ENCODE peak calls at places on chromosomes 6 and 20, in five cellular contexts. T is astrocyte of the spinal cord, B is choroid plexus epithelial cell, E is tibial artery, Q is epithelial cell of esophagus. C is an unnamed sample.

GRCh38 chr20:44650777-44651493 is 564 bp downstream of the ADA start:
- DNase-seq in B (no peak), E (no peak), T (no peak), Q (peak), C (no peak)

GRCh38 chr20:18428490-18429173 is 38.2 kb downstream of the DZANK1 start:
- DNase-seq in E (no peak), T (peak), Q (no peak), B (peak), C (peak)

GRCh38 chr20:43669332-43669731 is 2.4 kb downstream of the MYBL2 start:
- DNase-seq in T (peak), E (no peak), B (peak), Q (peak), C (peak)

GRCh38 chr20:38787870-38788269 is 17.6 kb upstream of the PPP1R16B start:
- DNase-seq in B (no peak), Q (no peak), T (no peak), E (no peak), C (no peak)

GRCh38 chr6:162032620-162033019 is 694.9 kb downstream of the PRKN start:
- DNase-seq in T (peak), B (peak), E (no peak), Q (no peak), C (no peak)

GRCh38 chr20:46709459-46710148 is at the start of gene SLC2A10:
- DNase-seq in T (peak), E (peak), B (peak), Q (no peak), C (peak)

GRCh38 chr20:16944753-16945152 is 196.6 kb downstream of the OTOR start:
- DNase-seq in B (no peak), Q (no peak), T (no peak), E (no peak), C (no peak)

GRCh38 chr6:119720160-119720559 is 370.6 kb upstream of the MAN1A1 start:
- DNase-seq in T (no peak), B (peak), E (no peak), Q (no peak), C (no peak)

GRCh38 chr6:112086744-112087135 is 542 bp downstream of the TUBE1 start:
- DNase-seq in B (peak), Q (peak), E (no peak), T (peak), C (peak)

GRCh38 chr6:130132286-130132701 is 90.5 kb downstream of the SAMD3 start:
- DNase-seq in Q (no peak), T (no peak), B (no peak), E (no peak), C (no peak)

GRCh38 chr6:3913077-3913957 is 64.1 kb downstream of the FAM50B start:
- DNase-seq in B (peak), T (peak), E (peak), Q (peak), C (peak)

GRCh38 chr6:90860822-90861601 is 274.1 kb upstream of the MAP3K7 start:
- DNase-seq in T (no peak), B (peak), Q (peak), E (no peak), C (no peak)

GRCh38 chr6:168086616-168087015 is 7.6 kb upstream of the FRMD1 start:
- DNase-seq in Q (no peak), E (no peak), T (no peak), B (no peak), C (no peak)

GRCh38 chr6:159440907-159441703 is 251.9 kb downstream of the SOD2 start:
- DNase-seq in T (no peak), B (no peak), E (no peak), Q (no peak), C (no peak)

GRCh38 chr20:2879148-2879547 is 5.9 kb downstream of the PTPRA start:
- DNase-seq in B (peak), Q (peak), T (peak), E (no peak), C (peak)

GRCh38 chr20:59006864-59007757 is at the start of gene CTSZ:
- DNase-seq in E (peak), Q (peak), B (peak), T (no peak), C (peak)

GRCh38 chr20:36318166-36318565 is 12.0 kb downstream of the DLGAP4 start:
- DNase-seq in T (no peak), Q (no peak), B (no peak), E (no peak), C (no peak)

GRCh38 chr20:32036252-32036651 is 15.8 kb upstream of the HCK start:
- DNase-seq in E (no peak), B (no peak), T (no peak), Q (no peak), C (no peak)

GRCh38 chr20:32035398-32035852 is 16.6 kb upstream of the HCK start:
- DNase-seq in T (no peak), E (no peak), B (no peak), Q (no peak), C (no peak)

GRCh38 chr20:32036716-32037355 is 15.2 kb upstream of the HCK start:
- DNase-seq in B (peak), T (peak), E (no peak), Q (no peak), C (no peak)

GRCh38 chr20:32037929-32038328 is 14.1 kb upstream of the HCK start:
- DNase-seq in E (no peak), B (peak), Q (peak), T (peak), C (peak)

DNA sequence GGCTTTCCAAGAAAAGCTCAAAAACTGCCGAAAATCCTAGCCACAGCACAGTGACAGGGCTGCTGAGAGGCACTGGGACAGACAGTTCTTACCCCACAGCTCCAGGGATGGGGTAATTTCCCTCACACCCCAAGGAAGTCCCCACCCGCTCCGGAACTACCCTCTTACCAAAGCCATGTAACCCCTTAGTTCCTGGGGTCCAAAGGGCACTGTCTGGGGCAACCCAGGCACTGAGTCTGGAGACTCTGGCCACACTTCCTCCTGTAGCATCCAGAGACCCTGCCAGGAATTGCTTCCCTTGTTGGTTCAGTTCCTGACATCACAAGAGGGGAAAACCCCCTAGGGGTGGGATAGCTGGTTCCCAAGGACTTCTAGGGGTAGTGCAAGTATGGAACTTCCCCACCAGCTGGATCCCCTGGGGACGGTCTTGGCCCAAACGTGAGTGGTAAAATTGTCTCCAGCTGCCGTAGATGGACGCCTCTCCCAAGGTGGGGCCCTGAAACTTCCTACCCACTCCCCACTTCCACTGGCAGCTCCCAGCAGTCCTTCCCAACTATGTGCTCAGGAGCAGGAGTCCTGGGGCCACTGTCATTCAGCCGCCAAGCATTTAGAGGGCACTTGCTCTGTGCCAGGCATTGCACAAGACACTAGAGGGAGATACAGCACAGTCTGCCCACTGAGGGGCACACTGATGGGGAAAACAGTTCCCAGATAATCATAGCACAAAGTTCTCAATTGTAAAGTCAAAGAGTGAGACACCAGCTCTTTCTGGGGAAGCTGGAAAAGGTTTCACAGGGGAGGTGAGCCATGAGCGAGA is 17.3 kb upstream of the HCK start:
- DNase-seq in B (no peak), E (no peak), Q (peak), T (no peak), C (peak)
- TF ChIP-seq CTCF in B (peak), E (no peak), Q (peak), T (no peak), C (no peak)

GRCh38 chr20:5737619-5737953 is 12.6 kb upstream of the SHLD1 start:
- DNase-seq in T (no peak), E (no peak), Q (no peak), B (no peak), C (no peak)
- H3K4me3 ChIP-seq in T (no peak), E (no peak), Q (no peak), B (no peak), C (no peak)

DNA sequence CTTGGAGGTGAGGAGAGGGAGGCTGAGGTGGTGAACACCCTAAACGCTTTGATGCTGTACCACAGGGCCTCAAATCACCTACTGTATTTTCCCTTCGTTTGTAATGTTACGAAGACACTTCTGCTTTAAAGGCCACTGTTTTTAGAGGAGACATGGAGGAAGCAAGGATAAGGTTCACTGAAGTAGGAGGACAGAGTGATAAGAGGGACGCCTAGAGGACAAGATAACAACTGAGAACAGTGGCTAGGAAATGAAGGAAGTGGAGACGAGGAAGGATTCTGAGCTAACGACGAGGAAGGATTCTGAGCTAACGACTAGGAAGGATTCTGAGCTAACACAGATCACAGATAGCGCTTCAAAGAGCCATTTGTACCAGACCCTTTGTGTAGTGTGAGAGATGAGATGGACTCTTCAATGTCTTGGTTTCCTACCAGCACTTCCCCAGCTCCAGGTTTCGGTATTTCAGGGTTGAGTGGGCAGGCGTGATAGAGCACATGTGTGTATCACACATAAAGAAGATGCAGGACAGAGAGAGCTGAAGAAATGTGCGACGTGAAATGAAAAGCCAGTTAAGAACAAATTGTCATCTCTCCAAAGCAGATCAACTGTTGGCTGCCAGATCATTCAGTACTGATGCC is 7.5 kb downstream of the SF3B5 start:
- DNase-seq in Q (no peak), T (no peak), E (no peak), B (no peak), C (no peak)
- TF ChIP-seq CTCF in Q (no peak), T (no peak), E (no peak), B (no peak), C (peak)

DNA sequence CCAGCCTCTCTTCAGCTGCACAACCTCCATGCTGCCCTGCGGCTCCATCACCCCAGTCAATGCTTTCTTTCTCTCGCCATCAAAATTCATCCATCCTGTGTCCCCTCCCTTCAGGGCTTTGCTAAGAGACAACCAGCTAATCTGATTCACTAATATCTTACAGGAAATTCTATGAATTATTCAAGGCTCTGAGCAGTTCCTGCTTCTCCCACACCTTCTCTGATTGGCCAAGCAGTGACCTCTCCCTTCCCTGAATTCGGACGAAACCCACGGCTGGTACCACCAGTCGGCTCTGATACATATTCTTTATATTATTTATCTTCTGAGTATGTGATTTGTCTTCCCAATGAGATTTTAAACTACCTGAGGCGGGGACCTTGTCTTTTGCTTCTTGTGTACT is 13.9 kb downstream of the ITPR3 start:
- DNase-seq in B (no peak), E (no peak), Q (no peak), T (no peak), C (no peak)
- H3K4me3 ChIP-seq in B (no peak), E (no peak), Q (no peak), T (no peak), C (no peak)

GRCh38 chr6:104685871-104686549 is 173.7 kb downstream of the HACE1 start:
- DNase-seq in E (no peak), Q (no peak), T (no peak), B (no peak), C (no peak)
- TF ChIP-seq CTCF in E (no peak), Q (no peak), T (no peak), B (no peak), C (no peak)

DNA sequence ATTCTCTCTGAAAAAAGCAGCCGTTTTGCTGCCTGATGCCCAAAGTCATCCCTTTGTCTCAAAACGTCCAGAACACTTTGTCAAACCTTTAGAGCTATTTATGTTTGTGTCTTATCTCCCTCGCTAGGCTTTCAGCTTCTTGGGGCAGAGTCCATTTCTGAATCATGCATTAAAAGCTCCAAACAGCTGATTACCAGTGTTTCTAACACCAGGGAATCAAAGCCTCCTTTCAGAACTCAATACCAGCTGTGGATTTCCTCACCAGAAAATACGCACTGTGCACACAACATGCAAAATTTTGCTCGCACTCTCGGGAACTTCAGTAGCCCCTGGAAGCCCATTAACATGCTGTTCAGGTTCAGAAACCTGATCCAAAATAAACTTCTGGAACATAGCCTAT is 333.3 kb downstream of the HACE1 start:
- DNase-seq in E (no peak), Q (no peak), T (no peak), B (peak), C (no peak)
- H3K4me3 ChIP-seq in E (peak), Q (no peak), T (no peak), B (peak), C (no peak)

DNA sequence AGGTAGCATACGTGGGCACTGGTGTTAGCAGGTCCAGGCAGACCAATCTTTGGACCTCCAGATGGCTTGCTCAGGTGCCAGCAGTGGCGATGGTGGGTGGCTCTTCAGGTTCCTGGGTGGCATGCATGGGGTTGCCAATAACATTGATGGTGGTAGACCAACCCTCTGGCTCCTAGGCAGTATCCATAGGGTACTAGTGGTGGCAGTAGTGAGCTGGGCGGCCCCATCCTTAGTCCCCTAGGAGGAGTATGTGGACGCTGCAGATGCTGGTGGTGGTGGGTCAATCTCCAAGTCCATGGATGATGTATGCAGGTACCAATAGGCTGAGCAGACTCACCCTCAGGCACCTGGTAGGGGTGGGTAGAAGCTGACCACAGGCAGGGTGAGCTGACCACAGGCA is 70.6 kb downstream of the ZC2HC1B start:
- DNase-seq in E (no peak), B (no peak), Q (no peak), T (no peak), C (no peak)
- TF ChIP-seq CTCF in E (no peak), B (no peak), Q (no peak), T (no peak), C (no peak)

GRCh38 chr6:32851025-32851424 is 2.5 kb downstream of the TAP1 start:
- DNase-seq in T (no peak), Q (no peak), B (no peak), E (no peak), C (no peak)
- H3K4me3 ChIP-seq in T (no peak), Q (no peak), B (no peak), E (no peak), C (no peak)

GRCh38 chr20:858011-858410 is 24.5 kb downstream of the FAM110A start:
- DNase-seq in E (no peak), Q (peak), B (no peak), T (no peak), C (no peak)

GRCh38 chr20:860891-861290 is 27.4 kb downstream of the FAM110A start:
- DNase-seq in E (no peak), B (no peak), T (no peak), Q (peak), C (no peak)

GRCh38 chr20:856361-856775 is 22.9 kb downstream of the FAM110A start:
- DNase-seq in T (peak), E (no peak), B (peak), Q (peak), C (peak)

GRCh38 chr20:855466-856360 is 22.2 kb downstream of the FAM110A start:
- DNase-seq in B (no peak), E (no peak), Q (peak), T (no peak), C (no peak)

DNA sequence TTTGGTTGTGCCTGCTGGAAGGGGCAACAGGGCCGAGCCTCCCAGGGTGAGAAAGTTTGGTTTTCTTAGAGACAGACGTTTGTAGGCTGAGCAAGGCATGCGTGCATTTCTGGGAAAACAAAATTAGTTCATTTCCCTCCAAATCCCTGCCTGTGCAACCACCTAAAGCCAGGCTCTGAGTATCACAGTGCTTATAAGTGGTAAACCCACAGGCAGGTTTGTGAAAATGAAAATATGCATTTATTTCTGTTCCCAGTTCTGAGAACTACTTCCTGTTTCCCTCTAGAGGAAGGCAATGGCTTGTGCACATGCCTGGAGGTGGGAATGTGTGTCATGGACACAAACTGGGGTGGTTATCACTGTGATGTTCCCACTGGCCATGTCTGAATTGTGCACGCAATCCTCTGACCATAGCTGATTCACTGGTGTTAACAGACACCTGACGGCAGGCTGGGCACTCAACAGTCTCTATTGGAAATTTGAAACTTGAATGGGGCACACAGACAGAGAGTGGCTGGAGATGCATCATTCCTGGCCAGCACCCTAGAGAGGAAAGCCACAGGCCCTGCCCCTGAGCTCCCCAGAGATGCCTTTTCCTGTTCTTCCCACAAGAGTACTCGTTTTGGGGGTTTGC is 26.3 kb downstream of the FAM110A start:
- DNase-seq in E (no peak), B (peak), Q (peak), T (no peak), C (no peak)
- TF ChIP-seq CTCF in E (no peak), B (peak), Q (peak), T (no peak), C (no peak)

DNA sequence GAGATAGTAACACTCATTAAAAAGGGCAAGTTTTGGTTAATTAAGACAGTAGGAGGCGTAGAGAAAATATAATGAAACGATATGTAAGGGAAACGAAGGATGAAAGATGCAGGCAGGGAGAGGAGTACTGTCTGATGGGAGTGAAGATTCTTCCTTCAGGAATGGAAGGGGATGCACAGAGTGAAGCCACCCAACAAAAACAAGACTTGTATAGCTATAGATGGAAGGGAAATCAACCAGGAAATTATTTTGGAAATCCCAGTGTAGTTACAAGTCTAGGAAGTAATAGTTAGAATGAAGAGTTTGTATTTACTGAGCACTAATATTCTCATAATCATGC is 19.7 kb upstream of the HLA-DRB1 start:
- DNase-seq in Q (no peak), B (no peak), E (no peak), T (peak), C (no peak)
- H3K4me3 ChIP-seq in Q (no peak), B (no peak), E (no peak), T (no peak), C (no peak)